ENCODE peak calls at places on chromosome 7, in five cellular contexts. One of them, this sample, is unnamed.

GRCh38 chr7:89339748-89340147 is 544.2 kb upstream of the TEX47 start:
- DNase-seq in right atrium auricular region: no peak
- DNase-seq in GM23338: no peak
- DNase-seq in psoas muscle: no peak
- DNase-seq in uterus: no peak
- DNase-seq in this sample: no peak

GRCh38 chr7:48106906-48107659 is 18.0 kb downstream of the UPP1 start:
- DNase-seq in uterus: no peak
- DNase-seq in psoas muscle: no peak
- DNase-seq in right atrium auricular region: no peak
- DNase-seq in GM23338: no peak
- DNase-seq in this sample: no peak

GRCh38 chr7:108311446-108312168 is 144.6 kb downstream of the NRCAM start:
- DNase-seq in uterus: no peak
- DNase-seq in GM23338: no peak
- DNase-seq in right atrium auricular region: no peak
- DNase-seq in psoas muscle: no peak
- DNase-seq in this sample: no peak

GRCh38 chr7:23022258-23022745 is 8.4 kb upstream of the HYCC1 start:
- DNase-seq in right atrium auricular region: no peak
- DNase-seq in psoas muscle: no peak
- DNase-seq in uterus: no peak
- DNase-seq in GM23338: no peak
- DNase-seq in this sample: no peak

GRCh38 chr7:4706384-4707032 is 24.4 kb downstream of the FOXK1 start:
- DNase-seq in psoas muscle: no peak
- DNase-seq in uterus: no peak
- DNase-seq in right atrium auricular region: no peak
- DNase-seq in GM23338: peak; percentile 64
- DNase-seq in this sample: no peak

GRCh38 chr7:79782256-79782655 is 328.8 kb upstream of the MAGI2 start:
- DNase-seq in uterus: no peak
- DNase-seq in right atrium auricular region: no peak
- DNase-seq in psoas muscle: no peak
- DNase-seq in GM23338: no peak
- DNase-seq in this sample: no peak

GRCh38 chr7:46363688-46364087 is 442.6 kb upstream of the IGFBP3 start:
- DNase-seq in GM23338: peak; percentile 39
- DNase-seq in psoas muscle: no peak
- DNase-seq in right atrium auricular region: no peak
- DNase-seq in uterus: no peak
- DNase-seq in this sample: no peak

GRCh38 chr7:47420117-47420780 is 161.7 kb downstream of the TNS3 start:
- DNase-seq in uterus: no peak
- DNase-seq in psoas muscle: no peak
- DNase-seq in right atrium auricular region: no peak
- DNase-seq in GM23338: no peak
- DNase-seq in this sample: no peak

GRCh38 chr7:930975-931758 is 23.3 kb downstream of the ADAP1 start:
- DNase-seq in right atrium auricular region: no peak
- DNase-seq in uterus: no peak
- DNase-seq in GM23338: no peak
- DNase-seq in psoas muscle: peak; percentile 49
- DNase-seq in this sample: no peak

GRCh38 chr7:20299145-20299544 is 31.6 kb upstream of the ITGB8 start:
- DNase-seq in psoas muscle: no peak
- DNase-seq in uterus: no peak
- DNase-seq in right atrium auricular region: no peak
- DNase-seq in GM23338: no peak
- DNase-seq in this sample: no peak
- H3K4me3 ChIP-seq in psoas muscle: no peak overlapping the region
- H3K4me3 ChIP-seq in uterus: no peak overlapping the region
- H3K4me3 ChIP-seq in right atrium auricular region: no peak overlapping the region
- H3K4me3 ChIP-seq in GM23338: no peak overlapping the region
- H3K4me3 ChIP-seq in this sample: no peak overlapping the region

DNA sequence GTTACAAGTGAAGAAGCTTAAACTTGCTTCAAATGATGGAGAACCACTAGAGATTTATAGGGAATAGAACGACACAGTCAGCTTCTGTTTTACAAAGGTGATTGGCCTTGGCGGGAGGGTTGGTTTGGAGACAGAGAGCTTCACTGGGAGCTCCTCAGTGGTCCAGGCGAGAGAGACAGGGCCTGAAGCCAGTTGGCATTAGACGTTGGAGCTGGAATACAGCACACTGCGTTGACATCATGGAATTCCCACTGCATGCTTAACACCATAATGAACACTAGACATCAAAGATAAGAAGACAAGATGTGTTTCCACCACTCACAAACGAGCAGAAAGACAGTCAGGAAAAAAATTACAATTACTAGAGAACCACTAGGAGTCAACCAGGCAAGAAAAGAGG is 67.8 kb downstream of the TBXAS1 start:
- DNase-seq in right atrium auricular region: peak; percentile 62
- DNase-seq in uterus: no peak
- DNase-seq in psoas muscle: no peak
- DNase-seq in GM23338: no peak
- DNase-seq in this sample: no peak
- H3K36me3 ChIP-seq in right atrium auricular region: no peaks in the 10 kb centered on the region
- H3K36me3 ChIP-seq in uterus: no peaks in the 10 kb centered on the region
- H3K36me3 ChIP-seq in psoas muscle: no peaks in the 10 kb centered on the region
- H3K36me3 ChIP-seq in GM23338: no peaks in the 10 kb centered on the region
- H3K36me3 ChIP-seq in this sample: no peaks in the 10 kb centered on the region

GRCh38 chr7:101140746-101141382 is 13.4 kb upstream of the AP1S1 start:
- DNase-seq in GM23338: no peak
- DNase-seq in psoas muscle: no peak
- DNase-seq in uterus: no peak
- DNase-seq in right atrium auricular region: no peak
- DNase-seq in this sample: no peak
- H3K27ac ChIP-seq in GM23338: no peak overlapping the region
- H3K27ac ChIP-seq in psoas muscle: no peak overlapping the region
- H3K27ac ChIP-seq in uterus: no peak overlapping the region
- H3K27ac ChIP-seq in right atrium auricular region: no peak overlapping the region
- H3K27ac ChIP-seq in this sample: no peak overlapping the region

DNA sequence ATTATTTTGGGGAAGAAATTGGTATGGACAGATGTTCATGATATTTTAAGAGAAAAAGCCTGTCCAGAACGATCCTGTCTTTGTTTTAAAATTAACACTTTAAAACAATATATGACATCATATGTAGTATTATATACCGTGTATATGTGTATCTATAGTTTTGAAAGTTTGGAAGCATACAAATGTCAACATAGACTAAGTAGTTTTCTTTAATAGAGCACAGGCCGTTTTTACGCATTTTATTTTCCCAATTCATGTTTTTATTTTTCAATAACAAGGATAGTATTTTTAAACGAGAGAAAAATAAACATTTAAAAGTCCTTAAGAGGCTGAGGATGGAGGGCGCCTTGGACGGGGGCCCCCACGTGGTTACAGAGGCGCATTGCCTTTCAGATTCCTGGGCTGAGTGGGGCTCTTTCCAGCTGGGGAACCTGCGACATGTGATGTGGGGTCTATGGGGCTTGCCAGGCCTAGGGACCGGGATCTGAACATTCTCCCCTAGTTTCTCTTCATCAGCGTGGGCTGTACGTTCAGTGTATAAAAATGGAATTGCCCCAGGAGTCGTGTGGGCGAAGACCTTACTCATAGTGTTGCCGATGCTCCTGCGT is 127.8 kb upstream of the ZNF746 start:
- DNase-seq in psoas muscle: peak; percentile 69
- DNase-seq in right atrium auricular region: peak; percentile 77
- DNase-seq in uterus: peak; percentile 43
- DNase-seq in GM23338: peak; percentile 89
- DNase-seq in this sample: peak; percentile 28
- H3K4me3 ChIP-seq in psoas muscle: peak overlapping the region; percentile 95
- H3K4me3 ChIP-seq in right atrium auricular region: peak overlapping the region; percentile 99
- H3K4me3 ChIP-seq in uterus: peak overlapping the region; percentile 42
- H3K4me3 ChIP-seq in GM23338: peak overlapping the region; percentile 74
- H3K4me3 ChIP-seq in this sample: peak overlapping the region; percentile 88

GRCh38 chr7:45106820-45107219 is 4.7 kb downstream of the TBRG4 start:
- DNase-seq in GM23338: no peak
- DNase-seq in uterus: no peak
- DNase-seq in psoas muscle: no peak
- DNase-seq in right atrium auricular region: no peak
- DNase-seq in this sample: no peak

GRCh38 chr7:45111298-45112223 is at the start of gene TBRG4:
- DNase-seq in uterus: peak; percentile 92
- DNase-seq in GM23338: peak; percentile 98
- DNase-seq in right atrium auricular region: peak; percentile 95
- DNase-seq in psoas muscle: peak; percentile 98
- DNase-seq in this sample: peak; percentile 89

GRCh38 chr7:45107356-45107755 is 4.1 kb downstream of the TBRG4 start:
- DNase-seq in psoas muscle: no peak
- DNase-seq in GM23338: no peak
- DNase-seq in right atrium auricular region: no peak
- DNase-seq in uterus: no peak
- DNase-seq in this sample: no peak

GRCh38 chr7:45105588-45106188 is 5.8 kb downstream of the TBRG4 start:
- DNase-seq in GM23338: no peak
- DNase-seq in right atrium auricular region: no peak
- DNase-seq in psoas muscle: peak; percentile 54
- DNase-seq in uterus: no peak
- DNase-seq in this sample: no peak

DNA sequence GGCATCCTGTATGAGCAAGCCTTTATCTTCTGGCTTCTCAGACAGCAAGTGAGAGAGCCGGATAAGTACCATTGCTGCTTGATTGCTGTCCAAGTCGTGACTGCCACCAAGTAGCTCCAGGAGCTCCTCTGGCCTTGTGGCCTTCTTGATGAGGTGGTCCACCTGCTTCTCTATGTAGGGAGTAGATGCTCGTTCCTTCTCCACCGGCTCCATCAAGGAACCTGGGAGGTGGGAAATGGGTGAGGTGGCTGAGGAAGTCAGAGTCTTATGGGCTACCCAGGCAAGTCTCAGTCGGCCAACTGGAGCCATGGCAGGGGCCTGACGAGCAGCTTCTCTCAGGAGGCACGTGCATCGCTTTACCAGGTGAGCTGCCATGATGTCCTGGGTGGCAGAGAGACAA is 2.6 kb downstream of the TBRG4 start:
- DNase-seq in right atrium auricular region: no peak
- DNase-seq in uterus: no peak
- DNase-seq in GM23338: no peak
- DNase-seq in psoas muscle: peak; percentile 25
- DNase-seq in this sample: no peak
- H3K36me3 ChIP-seq in right atrium auricular region: peaks cover 54% of the 10 kb centered on the region
- H3K36me3 ChIP-seq in uterus: no peaks in the 10 kb centered on the region
- H3K36me3 ChIP-seq in GM23338: peaks cover 49% of the 10 kb centered on the region
- H3K36me3 ChIP-seq in psoas muscle: peaks cover 18% of the 10 kb centered on the region
- H3K36me3 ChIP-seq in this sample: peaks cover 45% of the 10 kb centered on the region

This sample was measured in naive thymus-derived CD4-positive, alpha-beta T cell.